ENCODE peak calls at places on chromosomes 11 and 22, in nine cellular contexts. T, V, D, C, S, Y, I, L and F are unnamed samples.

GRCh38 chr11:45805305-45806071 is 539 bp downstream of the SLC35C1 start:
- DNase-seq in D (peak; percentile 87), T (no peak), Y (peak; percentile 49), L (peak; percentile 17), S (peak; percentile 33), V (peak; percentile 72), I (no peak), C (peak; percentile 59), F (no peak)

GRCh38 chr11:45094958-45095690 is 51.3 kb upstream of the PRDM11 start:
- DNase-seq in L (no peak), I (no peak), S (no peak), T (no peak), C (no peak), V (no peak), Y (no peak), D (no peak), F (no peak)

GRCh38 chr22:44667829-44668189 is 34.2 kb upstream of the PRR5 start:
- DNase-seq in C (no peak), V (peak; percentile 16), Y (no peak), L (no peak), I (no peak), D (no peak), S (no peak), T (no peak), F (no peak)

GRCh38 chr11:27120211-27120610 is 79.6 kb downstream of the BBOX1 start:
- DNase-seq in Y (no peak), S (no peak), D (peak; percentile 53), V (no peak), T (no peak), C (no peak), I (no peak), L (no peak), F (no peak)

GRCh38 chr11:92022499-92022898 is 202.1 kb upstream of the FAT3 start:
- DNase-seq in Y (no peak), T (no peak), V (no peak), I (no peak), S (no peak), L (no peak), D (no peak), C (no peak), F (no peak)

GRCh38 chr11:36162909-36163434 is 126.3 kb downstream of the COMMD9 start:
- DNase-seq in V (no peak), C (peak; percentile 61), D (no peak), S (no peak), I (no peak), L (no peak), Y (no peak), T (no peak), F (no peak)

GRCh38 chr11:101091781-101092180 is 37.8 kb downstream of the PGR start:
- DNase-seq in T (peak; percentile 23), Y (no peak), S (no peak), I (peak; percentile 33), V (no peak), C (no peak), D (no peak), L (no peak), F (no peak)

GRCh38 chr22:27668828-27669797 is 132.4 kb downstream of the MN1 start:
- DNase-seq in L (peak; percentile 95), C (peak; percentile 38), I (no peak), T (no peak), Y (peak; percentile 22), V (peak; percentile 96), D (peak; percentile 70), S (peak; percentile 28), F (no peak)

GRCh38 chr11:870127-870413 is 27.4 kb downstream of the TSPAN4 start:
- DNase-seq in Y (no peak), C (no peak), I (no peak), T (no peak), S (no peak), V (no peak), D (no peak), L (no peak), F (no peak)

DNA sequence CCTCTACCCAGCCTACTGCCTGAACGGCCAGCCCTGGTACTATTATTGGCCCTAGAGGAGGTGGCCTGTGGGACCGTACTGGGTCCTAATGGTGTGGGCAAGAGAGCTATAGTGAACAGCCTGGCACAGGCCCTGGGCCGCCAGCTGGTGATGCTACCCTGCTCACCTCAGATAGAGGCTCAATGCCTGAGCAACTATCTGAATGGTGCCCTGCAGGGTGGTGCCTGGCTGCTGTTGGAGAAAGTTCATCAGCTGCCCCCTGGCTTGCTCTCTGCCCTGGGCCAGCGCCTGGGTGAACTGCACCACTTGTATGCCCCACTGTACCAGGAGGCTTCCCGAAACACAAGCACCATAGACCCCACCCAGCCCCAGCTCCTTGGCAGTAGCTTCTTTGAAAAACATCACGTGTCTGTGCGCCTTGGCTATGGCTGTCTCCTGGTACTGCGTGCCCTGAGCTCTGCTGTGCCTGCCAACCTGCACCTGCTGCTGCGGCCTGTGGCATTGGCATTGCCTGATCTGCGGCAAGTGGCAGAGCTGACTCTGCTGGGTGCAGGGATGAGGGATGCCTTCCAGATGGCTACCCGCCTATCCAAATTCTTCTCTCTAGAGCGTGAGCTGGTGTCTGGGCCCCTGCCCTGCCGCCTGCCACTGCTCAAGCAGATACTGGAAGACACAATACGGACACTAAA is 49.0 kb downstream of the DNHD1 start:
- DNase-seq in L (peak; percentile 79), V (peak; percentile 89), T (no peak), I (no peak), S (no peak), Y (no peak), C (no peak), D (no peak), F (no peak)
- H3K27ac ChIP-seq in L (peak overlapping the region; percentile 78), V (peak overlapping the region; percentile 81), T (no peak overlapping the region), I (no peak overlapping the region), S (no peak overlapping the region), Y (peak overlapping the region; percentile 56), C (no peak overlapping the region), D (no peak overlapping the region), F (no peak overlapping the region)

GRCh38 chr22:46147471-46148267 is 2.7 kb upstream of the PPARA start:
- DNase-seq in V (peak; percentile 76), I (no peak), T (no peak), Y (no peak), D (no peak), C (no peak), S (peak; percentile 18), L (no peak), F (no peak)
- H3K27ac ChIP-seq in V (peak overlapping the region; percentile 53), I (no peak overlapping the region), T (no peak overlapping the region), Y (no peak overlapping the region), D (no peak overlapping the region), C (no peak overlapping the region), S (no peak overlapping the region), L (peak overlapping the region; percentile 91), F (no peak overlapping the region)

DNA sequence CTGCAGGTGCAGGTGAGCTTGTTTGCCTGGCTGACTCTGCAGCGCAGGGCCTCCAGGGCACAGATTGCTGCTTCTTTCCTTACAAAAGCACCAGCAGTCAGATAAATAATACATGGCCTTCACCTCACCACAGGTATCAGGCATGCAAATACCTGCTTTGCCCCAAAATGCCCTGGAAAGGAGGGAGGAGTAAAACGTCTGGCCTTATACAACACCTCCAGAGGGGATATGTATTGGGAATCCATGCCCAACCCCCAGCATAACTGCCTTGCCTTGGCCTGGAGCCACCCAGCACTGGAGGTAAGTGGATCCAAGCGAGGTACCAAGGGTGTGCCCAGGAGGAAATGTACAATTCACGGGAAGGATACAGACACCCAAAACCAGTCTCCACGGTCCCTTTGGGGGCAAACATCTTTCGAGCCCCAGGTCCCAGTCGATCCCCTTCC is 860 bp downstream of the TMEM184B start:
- DNase-seq in T (peak; percentile 54), I (no peak), V (no peak), C (no peak), Y (peak; percentile 68), L (no peak), D (no peak), S (peak; percentile 63), F (no peak)
- H3K27ac ChIP-seq in T (peak overlapping the region; percentile 91), I (peak overlapping the region; percentile 69), V (peak overlapping the region; percentile 87), C (peak overlapping the region; percentile 76), Y (peak overlapping the region; percentile 77), L (peak overlapping the region; percentile 96), D (peak overlapping the region; percentile 84), S (peak overlapping the region; percentile 70), F (peak overlapping the region; percentile 21)

GRCh38 chr11:119423459-119424254 is 685 bp upstream of the THY1 start:
- DNase-seq in Y (no peak), I (no peak), S (no peak), L (no peak), C (no peak), T (no peak), D (no peak), V (no peak), F (no peak)

GRCh38 chr11:119422505-119423416 is at the start of gene THY1:
- DNase-seq in I (no peak), C (no peak), L (no peak), D (peak; percentile 67), V (no peak), Y (no peak), T (no peak), S (no peak), F (no peak)

GRCh38 chr11:119424276-119424675 is 1.3 kb upstream of the THY1 start:
- DNase-seq in V (no peak), S (no peak), Y (no peak), C (no peak), D (no peak), L (no peak), I (no peak), T (no peak), F (no peak)

GRCh38 chr11:119426142-119426541 is 3.2 kb upstream of the THY1 start:
- DNase-seq in S (no peak), L (no peak), C (no peak), Y (no peak), T (no peak), V (no peak), I (no peak), D (no peak), F (no peak)

DNA sequence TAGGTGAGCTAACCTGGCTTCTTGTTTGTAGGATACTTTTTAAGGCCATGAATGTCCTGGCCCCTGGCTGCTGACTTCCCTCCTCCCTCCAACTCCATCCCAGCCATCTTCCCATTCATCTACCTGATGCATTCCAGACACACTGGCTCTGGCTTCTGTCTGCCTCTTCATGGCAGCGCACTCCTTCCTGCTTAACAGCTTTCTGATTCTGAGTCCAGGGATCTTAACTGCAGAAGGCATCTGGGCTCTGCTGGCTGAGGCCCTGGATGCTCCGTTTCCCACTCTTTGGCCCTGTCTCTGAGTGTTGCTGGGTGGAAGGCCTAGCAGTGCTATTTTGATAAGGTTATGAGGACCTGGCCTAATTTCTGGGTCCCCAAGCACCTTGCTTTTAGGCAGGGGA is 1.8 kb upstream of the THY1 start:
- DNase-seq in C (no peak), I (no peak), S (no peak), D (no peak), Y (no peak), L (no peak), T (no peak), V (no peak), F (no peak)
- H3K27ac ChIP-seq in C (no peak overlapping the region), I (no peak overlapping the region), S (no peak overlapping the region), D (no peak overlapping the region), Y (no peak overlapping the region), L (no peak overlapping the region), T (no peak overlapping the region), V (no peak overlapping the region), F (no peak overlapping the region)